ENCODE peak calls at places on chromosomes 16 and 17, in eight cellular contexts. D is left ventricle myocardium inferior, A is tibial nerve, X is fibroblast of mammary gland, W is AG10803, C is BE2C, M is progenitor cell of endocrine pancreas, U is right lobe of liver. Q is an unnamed sample.

GRCh38 chr16:72241930-72242329 is 70.0 kb upstream of the PMFBP1 start:
- DNase-seq in D (no peak), A (no peak), X (peak; percentile 72), W (peak; percentile 54), C (peak; percentile 70), M (no peak), U (no peak), Q (no peak)

GRCh38 chr16:87465306-87465705 is 27.5 kb downstream of the ZCCHC14 start:
- DNase-seq in D (peak; percentile 71), A (peak; percentile 79), X (peak; percentile 94), W (peak; percentile 90), C (peak; percentile 52), M (no peak), U (peak; percentile 94), Q (no peak)

GRCh38 chr17:978110-979093 is 1.2 kb downstream of the NXN start:
- DNase-seq in D (peak; percentile 55), A (no peak), X (peak; percentile 77), W (peak; percentile 42), C (no peak), M (peak; percentile 36), U (peak; percentile 63), Q (no peak)

GRCh38 chr16:81616321-81617020 is 162.6 kb upstream of the PLCG2 start:
- DNase-seq in D (peak; percentile 69), A (no peak), X (peak; percentile 22), W (peak; percentile 81), C (peak; percentile 40), M (no peak), U (peak; percentile 72), Q (peak; percentile 90)

GRCh38 chr17:46979023-46979870 is at the start of gene RPRML:
- DNase-seq in D (peak; percentile 28), A (no peak), X (peak; percentile 6), W (no peak), C (peak; percentile 74), M (peak; percentile 24), U (no peak), Q (no peak)

GRCh38 chr17:7003745-7004144 is 7.9 kb downstream of the ALOX12 start:
- DNase-seq in D (no peak), A (no peak), X (no peak), W (no peak), C (no peak), M (no peak), U (no peak), Q (no peak)

GRCh38 chr17:36657763-36658490 is 56.5 kb downstream of the MRM1 start:
- DNase-seq in D (no peak), A (no peak), X (no peak), W (no peak), C (peak; percentile 53), M (peak; percentile 21), U (no peak), Q (no peak)

GRCh38 chr16:35398208-35398607 is 1938.8 kb downstream of the TP53TG3F start:
- DNase-seq in D (no peak), A (no peak), X (no peak), W (no peak), C (no peak), M (no peak), U (no peak), Q (no peak)

GRCh38 chr16:21589551-21589950 is 9.8 kb upstream of the METTL9 start:
- DNase-seq in D (no peak), A (no peak), X (no peak), W (no peak), C (no peak), M (no peak), U (no peak), Q (no peak)

GRCh38 chr17:32755045-32755805 is 121.7 kb downstream of the MYO1D start:
- DNase-seq in D (no peak), A (no peak), X (peak; percentile 77), W (peak; percentile 62), C (no peak), M (no peak), U (no peak), Q (no peak)

GRCh38 chr17:37430051-37430591 is 23.4 kb downstream of the TADA2A start:
- DNase-seq in D (no peak), A (no peak), X (peak; percentile 83), W (peak; percentile 67), C (no peak), M (no peak), U (no peak), Q (no peak)

GRCh38 chr16:54952195-54952594 is 21.5 kb downstream of the IRX5 start:
- DNase-seq in D (no peak), A (no peak), X (no peak), W (no peak), C (no peak), M (no peak), U (no peak), Q (no peak)

GRCh38 chr16:54962045-54962444 is 31.4 kb downstream of the IRX5 start:
- DNase-seq in D (no peak), A (no peak), X (no peak), W (no peak), C (no peak), M (no peak), U (no peak), Q (no peak)

GRCh38 chr16:54955757-54956156 is 25.1 kb downstream of the IRX5 start:
- DNase-seq in D (no peak), A (no peak), X (no peak), W (no peak), C (no peak), M (no peak), U (no peak), Q (no peak)

GRCh38 chr16:54954220-54954619 is 23.6 kb downstream of the IRX5 start:
- DNase-seq in D (no peak), A (no peak), X (no peak), W (no peak), C (no peak), M (no peak), U (no peak), Q (no peak)

GRCh38 chr16:54957403-54957802 is 26.7 kb downstream of the IRX5 start:
- DNase-seq in D (no peak), A (no peak), X (peak; percentile 47), W (no peak), C (peak; percentile 52), M (no peak), U (no peak), Q (no peak)
- TF ChIP-seq CTCF in D (peak; percentile 52), A (peak; percentile 25), X (peak; percentile 53), W (peak; percentile 49), C (peak; percentile 66), M (peak; percentile 46), U (peak; percentile 65), Q (peak; percentile 46)

GRCh38 chr16:69107311-69107962 is 2.0 kb downstream of the HAS3 start:
- DNase-seq in D (peak; percentile 40), A (no peak), X (peak; percentile 27), W (peak; percentile 15), C (no peak), M (no peak), U (peak; percentile 50), Q (no peak)

GRCh38 chr16:69108905-69109252 is 3.4 kb downstream of the HAS3 start:
- DNase-seq in D (no peak), A (no peak), X (no peak), W (no peak), C (no peak), M (no peak), U (no peak), Q (no peak)

GRCh38 chr16:69108069-69108904 is 2.8 kb downstream of the HAS3 start:
- DNase-seq in D (no peak), A (no peak), X (no peak), W (no peak), C (no peak), M (no peak), U (no peak), Q (no peak)

GRCh38 chr16:69105501-69106361 is at the start of gene HAS3:
- DNase-seq in D (peak; percentile 50), A (no peak), X (peak; percentile 49), W (peak; percentile 54), C (peak; percentile 67), M (peak; percentile 53), U (peak; percentile 76), Q (no peak)

DNA sequence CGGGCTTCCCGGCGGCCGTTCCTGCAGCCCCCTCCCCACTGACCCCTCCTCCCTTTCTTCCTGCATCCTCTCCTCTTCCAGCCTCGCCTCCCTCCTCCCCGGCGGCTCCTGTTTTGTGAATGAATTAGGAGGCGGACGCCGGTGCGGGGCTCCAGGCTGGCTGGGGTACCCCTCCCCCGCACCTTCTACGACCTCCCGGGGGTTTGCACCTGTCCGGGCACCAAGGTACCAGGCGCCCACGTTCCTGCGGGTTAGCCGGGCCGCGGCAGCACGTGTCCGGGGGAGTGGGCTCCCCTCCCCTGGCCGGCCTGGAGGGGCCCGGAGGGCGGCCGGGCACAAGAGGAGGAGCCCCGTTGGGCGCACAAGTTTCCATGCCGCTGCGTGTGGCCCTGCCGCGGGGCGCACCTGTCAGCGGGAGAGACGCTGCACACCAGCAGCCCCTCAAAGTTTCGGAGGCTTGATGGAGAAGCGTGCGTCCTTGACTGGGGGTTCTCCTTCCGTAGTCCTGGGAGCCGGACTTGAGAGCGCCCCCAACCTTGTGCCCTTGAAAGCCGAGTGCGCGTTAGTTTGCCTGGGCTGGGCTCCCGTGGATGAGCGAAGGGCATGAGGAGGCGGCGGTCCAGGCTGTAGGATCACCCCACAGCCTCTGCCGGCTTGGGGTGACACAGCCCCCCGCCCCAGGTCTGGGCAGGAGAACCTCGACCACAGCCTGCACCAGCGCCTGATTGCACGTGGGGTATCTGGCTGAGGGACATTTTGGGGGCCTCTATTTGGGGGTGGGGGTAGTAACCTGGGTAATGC is 1.2 kb downstream of the HAS3 start:
- DNase-seq in D (no peak), A (no peak), X (no peak), W (no peak), C (no peak), M (no peak), U (peak; percentile 37), Q (no peak)
- TF ChIP-seq CTCF in D (no peak), A (no peak), X (no peak), W (no peak), C (no peak), M (no peak), U (no peak), Q (no peak)

DNA sequence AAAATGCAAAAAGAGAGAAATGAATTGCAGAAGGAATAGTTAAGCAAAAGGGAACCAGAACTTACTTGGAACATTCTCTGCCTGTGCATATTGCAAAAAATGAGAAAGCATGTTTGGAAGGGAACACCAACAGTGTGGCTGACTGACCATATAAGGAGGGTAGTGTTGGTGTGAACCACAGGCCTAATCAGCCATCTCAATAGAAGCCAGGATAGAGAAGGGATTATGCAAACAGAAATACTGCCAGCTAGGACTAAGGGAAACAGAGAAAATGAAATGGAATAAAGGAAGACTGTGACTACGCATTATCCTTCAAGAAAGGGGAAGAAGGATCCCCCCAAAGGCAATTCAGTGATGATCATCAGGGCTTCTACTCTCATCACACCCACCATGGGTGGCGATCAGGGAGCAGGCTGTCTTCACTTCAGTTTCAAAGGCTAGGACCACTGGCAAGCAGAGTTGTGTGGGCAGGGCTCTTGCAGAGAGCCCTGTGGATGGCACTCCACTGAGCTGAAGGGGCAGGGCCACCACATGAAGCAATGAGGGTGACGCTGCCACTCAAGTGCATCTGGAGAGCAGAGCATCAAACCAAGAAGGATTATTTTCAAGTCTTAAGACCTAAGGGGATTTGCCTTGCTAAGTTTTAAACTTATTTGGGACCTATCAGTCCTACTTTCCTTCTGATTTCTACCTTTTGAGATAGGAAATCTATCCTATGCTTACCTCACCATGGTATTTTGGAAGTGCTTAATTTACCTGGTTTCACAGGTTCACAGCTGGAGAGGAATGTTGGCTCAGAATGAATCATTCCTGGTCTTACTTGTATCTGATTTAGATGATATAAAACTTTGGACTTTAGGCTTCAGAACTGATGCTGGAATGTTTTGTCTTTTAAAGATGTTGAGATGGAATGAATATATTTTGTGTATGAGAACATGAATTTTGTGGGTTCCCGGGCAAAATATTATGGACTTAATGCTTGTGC is 140.6 kb downstream of the SSH2 start:
- DNase-seq in D (no peak), A (no peak), X (no peak), W (peak; percentile 41), C (no peak), M (no peak), U (no peak), Q (no peak)
- TF ChIP-seq CTCF in D (no peak), A (no peak), X (no peak), W (no peak), C (no peak), M (no peak), U (no peak), Q (no peak)

GRCh38 chr17:16304832-16305231 is 48.4 kb downstream of the CENPV start:
- DNase-seq in D (no peak), A (no peak), X (peak; percentile 51), W (peak; percentile 25), C (peak; percentile 12), M (no peak), U (no peak), Q (no peak)
- TF ChIP-seq CTCF in D (peak; percentile 31), A (no peak), X (peak; percentile 52), W (peak; percentile 45), C (peak; percentile 62), M (peak; percentile 63), U (peak; percentile 54), Q (peak; percentile 62)